ENCODE peak calls at places on chromosomes 3 and 15, in four cellular contexts. One of them, this sample, is unnamed.
A peak's percentile ranks its signal among the peaks of the same experiment; 100 is the strongest.

GRCh38 chr3:69299344-69299743 is 86.5 kb downstream of the FRMD4B start:
- DNase-seq in A549: peak; percentile 4
- DNase-seq in kidney tubule cell: peak; percentile 19
- DNase-seq in breast epithelium: no peak
- DNase-seq in this sample: no peak

GRCh38 chr3:141486735-141487418 is at the start of gene RASA2:
- DNase-seq in A549: peak; percentile 79
- DNase-seq in kidney tubule cell: peak; percentile 85
- DNase-seq in breast epithelium: peak; percentile 65
- DNase-seq in this sample: peak; percentile 39

GRCh38 chr15:101276501-101277037 is 716 bp downstream of the SELENOS start:
- DNase-seq in A549: peak; percentile 52
- DNase-seq in kidney tubule cell: peak; percentile 51
- DNase-seq in breast epithelium: no peak
- DNase-seq in this sample: no peak

GRCh38 chr3:135141092-135141491 is 346.0 kb downstream of the EPHB1 start:
- DNase-seq in A549: no peak
- DNase-seq in kidney tubule cell: no peak
- DNase-seq in breast epithelium: no peak
- DNase-seq in this sample: no peak

GRCh38 chr15:38819343-38819858 is 254.8 kb upstream of the RASGRP1 start:
- DNase-seq in A549: no peak
- DNase-seq in kidney tubule cell: no peak
- DNase-seq in breast epithelium: no peak
- DNase-seq in this sample: no peak

GRCh38 chr3:38003817-38004414 is 13.3 kb downstream of the VILL start:
- DNase-seq in A549: no peak
- DNase-seq in kidney tubule cell: no peak
- DNase-seq in breast epithelium: no peak
- DNase-seq in this sample: no peak

GRCh38 chr15:70892912-70893560 is 410 bp downstream of the LRRC49 start:
- DNase-seq in A549: peak; percentile 72
- DNase-seq in kidney tubule cell: peak; percentile 62
- DNase-seq in breast epithelium: no peak
- DNase-seq in this sample: no peak

GRCh38 chr3:157381606-157382005 is 55.0 kb upstream of the PTX3 start:
- DNase-seq in A549: no peak
- DNase-seq in kidney tubule cell: no peak
- DNase-seq in breast epithelium: no peak
- DNase-seq in this sample: no peak

GRCh38 chr3:19213608-19214220 is 65.4 kb downstream of the KCNH8 start:
- DNase-seq in A549: peak; percentile 17
- DNase-seq in kidney tubule cell: no peak
- DNase-seq in breast epithelium: no peak
- DNase-seq in this sample: no peak

GRCh38 chr3:107589454-107589853 is 66.7 kb downstream of the BBX start:
- DNase-seq in A549: no peak
- DNase-seq in kidney tubule cell: no peak
- DNase-seq in breast epithelium: no peak
- DNase-seq in this sample: no peak

GRCh38 chr3:195081242-195081963 is 189.6 kb downstream of the XXYLT1 start:
- DNase-seq in A549: no peak
- DNase-seq in kidney tubule cell: no peak
- DNase-seq in breast epithelium: no peak
- DNase-seq in this sample: no peak

GRCh38 chr15:68113273-68113672 is 59.2 kb downstream of the PIAS1 start:
- DNase-seq in A549: no peak
- DNase-seq in kidney tubule cell: no peak
- DNase-seq in breast epithelium: no peak
- DNase-seq in this sample: peak; percentile 0

GRCh38 chr3:194995922-194996321 is 275.0 kb downstream of the XXYLT1 start:
- DNase-seq in A549: no peak
- DNase-seq in kidney tubule cell: no peak
- DNase-seq in breast epithelium: no peak
- DNase-seq in this sample: no peak

GRCh38 chr3:123105201-123106189 is 38.7 kb downstream of the PDIA5 start:
- DNase-seq in A549: no peak
- DNase-seq in kidney tubule cell: peak; percentile 37
- DNase-seq in breast epithelium: no peak
- DNase-seq in this sample: no peak

GRCh38 chr3:14947105-14947885 is at the start of gene NR2C2:
- DNase-seq in A549: peak; percentile 85
- DNase-seq in kidney tubule cell: peak; percentile 87
- DNase-seq in breast epithelium: peak; percentile 78
- DNase-seq in this sample: no peak

GRCh38 chr3:151873433-151873832 is at the start of gene SUCNR1:
- DNase-seq in A549: no peak
- DNase-seq in kidney tubule cell: no peak
- DNase-seq in breast epithelium: no peak
- DNase-seq in this sample: no peak

GRCh38 chr3:54743755-54744154 is 184.1 kb downstream of the LRTM1 start:
- DNase-seq in A549: no peak
- DNase-seq in kidney tubule cell: no peak
- DNase-seq in breast epithelium: no peak
- DNase-seq in this sample: no peak

GRCh38 chr15:98904466-98905048 is 103.0 kb downstream of the PGPEP1L start:
- DNase-seq in A549: peak; percentile 85
- DNase-seq in kidney tubule cell: peak; percentile 52
- DNase-seq in breast epithelium: no peak
- DNase-seq in this sample: no peak